ENCODE peak calls at places on chromosome 2, in ten cellular contexts. J is NCI-H1694, G is neuronal stem cell, F is HFFc6, W is breast epithelium, O is T-helper 9 cell, P is nucleus accumbens, M is AG08395, D is PC-3, K is H4. S is an unnamed sample.
A peak's percentile ranks its signal among the peaks of the same experiment; 100 is the strongest.

GRCh38 chr2:64404002-64404731 is 49.8 kb upstream of the LGALSL start:
- DNase-seq in J (peak; percentile 43), M (peak; percentile 41), D (peak; percentile 88), O (no peak), K (peak; percentile 94), G (peak; percentile 92), W (peak; percentile 53), F (no peak), P (peak; percentile 48), S (no peak)

GRCh38 chr2:240351826-240352426 is 83.5 kb upstream of the GPC1 start:
- DNase-seq in K (no peak), G (no peak), F (no peak), P (no peak), W (no peak), M (no peak), J (peak; percentile 95), O (no peak), D (no peak), S (no peak)

GRCh38 chr2:135931776-135932438 is 53.5 kb downstream of the DARS1 start:
- DNase-seq in O (no peak), P (no peak), J (no peak), W (no peak), M (no peak), K (no peak), D (no peak), G (no peak), F (no peak), S (no peak)

GRCh38 chr2:59912076-59912475 is 641.4 kb downstream of the BCL11A start:
- DNase-seq in G (no peak), M (no peak), K (no peak), J (no peak), D (no peak), O (no peak), P (no peak), W (no peak), F (no peak), S (no peak)

GRCh38 chr2:176817061-176817565 is 395.5 kb upstream of the HNRNPA3 start:
- DNase-seq in K (no peak), F (no peak), D (peak; percentile 15), O (no peak), G (no peak), W (no peak), P (no peak), M (peak; percentile 19), J (no peak), S (no peak)

GRCh38 chr2:12701786-12702660 is 14.7 kb upstream of the TRIB2 start:
- DNase-seq in D (peak; percentile 73), P (no peak), F (peak; percentile 63), G (no peak), J (no peak), W (no peak), K (no peak), O (no peak), M (peak; percentile 71), S (no peak)

GRCh38 chr2:176491172-176491904 is 222.1 kb downstream of the MTX2 start:
- DNase-seq in D (peak; percentile 69), G (no peak), J (no peak), K (peak; percentile 98), M (peak; percentile 95), O (no peak), F (peak; percentile 98), W (peak; percentile 31), P (no peak), S (no peak)

GRCh38 chr2:36459725-36460137 is 104.2 kb downstream of the CRIM1 start:
- DNase-seq in W (no peak), O (no peak), J (no peak), D (peak; percentile 81), G (peak; percentile 26), M (peak; percentile 28), F (no peak), P (no peak), K (no peak), S (no peak)

GRCh38 chr2:15665943-15666460 is 74.3 kb downstream of the DDX1 start:
- DNase-seq in J (no peak), W (no peak), G (no peak), D (no peak), P (no peak), F (no peak), K (no peak), M (no peak), O (no peak), S (no peak)

GRCh38 chr2:79758042-79758441 is 245.2 kb downstream of the CTNNA2 start:
- DNase-seq in K (no peak), M (no peak), P (no peak), G (no peak), D (no peak), W (no peak), F (no peak), O (no peak), J (no peak), S (no peak)